ENCODE peak calls at places on chromosomes 13 and 19, in eight cellular contexts. Q, J, H, D, W, L, T and P are unnamed samples.

GRCh38 chr19:13146763-13147563 is 3.2 kb downstream of the STX10 start:
- DNase-seq in W (peak; percentile 63), L (no peak), H (peak; percentile 61), J (no peak), D (peak; percentile 67), T (peak; percentile 77), Q (no peak), P (no peak)

GRCh38 chr19:2294377-2295335 is 12.7 kb upstream of the PEAK3 start:
- DNase-seq in D (no peak), J (peak; percentile 54), W (no peak), Q (no peak), H (peak; percentile 81), L (no peak), T (no peak), P (no peak)

GRCh38 chr19:1888385-1888784 is 3.1 kb upstream of the ABHD17A start:
- DNase-seq in Q (no peak), H (no peak), T (no peak), L (no peak), J (no peak), W (no peak), D (no peak), P (no peak)

GRCh38 chr13:28031220-28031903 is 42.9 kb upstream of the URAD start:
- DNase-seq in Q (no peak), W (peak; percentile 71), L (no peak), J (no peak), T (peak; percentile 81), H (no peak), D (no peak), P (no peak)

GRCh38 chr13:24271611-24272451 is 37.5 kb upstream of the C1QTNF9 start:
- DNase-seq in J (peak; percentile 76), D (peak; percentile 71), L (no peak), Q (peak; percentile 30), T (peak; percentile 79), W (peak; percentile 80), H (peak; percentile 90), P (peak; percentile 20)

GRCh38 chr13:91079190-91079589 is 268.3 kb upstream of the MIR17HG start:
- DNase-seq in D (no peak), T (no peak), L (no peak), H (no peak), W (no peak), J (no peak), Q (no peak), P (no peak)

GRCh38 chr13:73970413-73971055 is 163.7 kb downstream of the KLF12 start:
- DNase-seq in J (no peak), W (no peak), Q (no peak), L (no peak), D (no peak), T (no peak), H (no peak), P (peak; percentile 79)

GRCh38 chr13:46165485-46166220 is 16.3 kb downstream of the LCP1 start:
- DNase-seq in W (no peak), H (no peak), L (no peak), Q (no peak), T (no peak), J (no peak), D (no peak), P (no peak)

GRCh38 chr19:18756896-18757295 is 34.2 kb downstream of the COMP start:
- DNase-seq in Q (no peak), J (no peak), L (peak; percentile 84), D (no peak), T (peak; percentile 65), H (no peak), W (no peak), P (no peak)

GRCh38 chr13:110293649-110294048 is 13.3 kb downstream of the COL4A1 start:
- DNase-seq in T (no peak), J (no peak), D (no peak), Q (no peak), W (no peak), H (no peak), L (no peak), P (no peak)

GRCh38 chr13:60509601-60510386 is 112.8 kb downstream of the TDRD3 start:
- DNase-seq in L (no peak), Q (no peak), T (no peak), D (no peak), H (peak; percentile 2), W (no peak), J (peak; percentile 1), P (no peak)

GRCh38 chr19:37855098-37855497 is 51.3 kb downstream of the WDR87 start:
- DNase-seq in T (peak; percentile 48), L (peak; percentile 64), J (peak; percentile 17), Q (no peak), W (peak; percentile 36), D (no peak), H (peak; percentile 41), P (peak; percentile 25)

GRCh38 chr13:80030491-80030890 is 310.4 kb downstream of the SPRY2 start:
- DNase-seq in L (peak; percentile 41), D (no peak), Q (peak; percentile 16), J (no peak), T (peak; percentile 46), W (no peak), H (peak; percentile 40), P (no peak)

GRCh38 chr13:79995334-79995733 is 345.6 kb downstream of the SPRY2 start:
- DNase-seq in Q (no peak), D (no peak), W (no peak), J (peak; percentile 85), L (no peak), H (peak; percentile 67), T (no peak), P (no peak)

GRCh38 chr19:13036366-13036976 is 41.2 kb downstream of the NFIX start:
- DNase-seq in J (peak; percentile 29), T (peak; percentile 72), D (peak; percentile 87), Q (no peak), L (no peak), W (peak; percentile 79), H (peak; percentile 73), P (no peak)

GRCh38 chr13:106416645-106417044 is 118.8 kb downstream of the EFNB2 start:
- DNase-seq in J (no peak), Q (no peak), L (no peak), W (no peak), D (no peak), T (no peak), H (no peak), P (no peak)

GRCh38 chr19:36013280-36014028 is 559 bp downstream of the ALKBH6 start:
- DNase-seq in L (no peak), W (no peak), H (no peak), Q (no peak), T (no peak), J (no peak), D (no peak), P (no peak)

DNA sequence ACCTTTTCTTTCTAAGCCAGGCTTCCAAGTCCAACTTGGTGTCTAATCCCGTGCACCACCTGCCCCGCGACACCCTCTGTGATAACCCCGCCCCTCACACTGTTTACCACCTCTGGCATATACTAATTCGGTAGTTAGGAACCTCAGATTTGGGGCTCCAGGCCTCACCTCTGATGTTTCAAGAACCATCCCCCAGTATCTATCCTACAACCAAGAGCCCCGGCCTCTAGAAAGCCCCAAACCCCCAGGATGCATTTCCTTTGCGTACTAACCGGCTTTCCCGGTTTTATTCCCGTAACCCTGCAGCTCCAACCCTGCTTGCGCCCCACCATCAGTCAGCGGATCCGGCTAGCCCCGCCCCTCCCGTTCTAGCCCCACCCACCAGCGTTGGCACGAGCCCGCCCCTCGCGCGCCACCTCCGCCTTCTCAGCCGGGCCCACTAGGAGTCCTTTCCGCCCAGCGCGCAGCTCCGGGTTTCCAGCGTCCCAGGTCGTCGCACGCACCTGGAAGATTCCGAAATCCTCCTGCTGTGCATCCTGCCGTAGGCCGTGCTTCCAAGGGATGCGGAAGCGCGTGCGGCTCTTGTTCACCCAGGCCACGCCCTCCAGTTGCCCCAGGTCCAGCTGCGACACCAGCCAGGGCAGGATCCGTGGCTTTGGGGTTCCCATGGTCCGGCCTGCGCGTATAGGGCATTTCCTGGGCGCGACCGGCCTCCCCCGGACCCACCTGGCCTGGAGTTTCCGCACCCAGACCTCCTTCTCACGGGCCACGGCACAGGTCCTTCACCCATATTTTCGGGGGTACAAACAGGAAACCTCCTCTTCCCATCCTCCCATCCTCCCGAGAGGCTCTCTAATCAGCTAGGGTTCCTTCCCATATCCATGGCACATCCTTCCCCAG is 1.2 kb downstream of the IRF3 start:
- DNase-seq in T (peak; percentile 93), J (peak; percentile 67), W (peak; percentile 92), D (peak; percentile 94), H (peak; percentile 80), L (peak; percentile 97), Q (peak; percentile 93), P (peak; percentile 86)
- TF ChIP-seq CTCF in T (peak; percentile 29), J (no peak), W (peak; percentile 18), D (no peak), H (no peak), L (no peak), Q (peak; percentile 20), P (peak; percentile 19)

GRCh38 chr19:40691421-40692211 is 1.2 kb upstream of the NUMBL start:
- DNase-seq in L (no peak), H (no peak), J (no peak), D (peak; percentile 62), T (no peak), Q (peak; percentile 28), W (no peak), P (no peak)
- H3K4me3 ChIP-seq in L (no peak overlapping the region), H (no peak overlapping the region), J (no peak overlapping the region), D (peak overlapping the region; percentile 72), T (peak overlapping the region; percentile 64), Q (no peak overlapping the region), W (peak overlapping the region; percentile 54), P (peak overlapping the region; percentile 61)

GRCh38 chr19:6720369-6721112 is at the start of gene C3:
- DNase-seq in Q (no peak), T (peak; percentile 68), W (peak; percentile 72), J (peak; percentile 26), L (peak; percentile 83), H (peak; percentile 96), D (peak; percentile 82), P (no peak)

GRCh38 chr19:6723108-6723618 is 2.7 kb upstream of the C3 start:
- DNase-seq in L (no peak), D (peak; percentile 79), J (peak; percentile 10), H (peak; percentile 87), W (no peak), Q (no peak), T (peak; percentile 65), P (no peak)

GRCh38 chr19:6719992-6720368 is 470 bp downstream of the C3 start:
- DNase-seq in Q (no peak), J (no peak), L (no peak), H (no peak), T (no peak), W (no peak), D (no peak), P (no peak)

GRCh38 chr19:6721113-6721474 is 644 bp upstream of the C3 start:
- DNase-seq in L (no peak), T (no peak), D (no peak), J (no peak), W (no peak), Q (no peak), H (no peak), P (no peak)

DNA sequence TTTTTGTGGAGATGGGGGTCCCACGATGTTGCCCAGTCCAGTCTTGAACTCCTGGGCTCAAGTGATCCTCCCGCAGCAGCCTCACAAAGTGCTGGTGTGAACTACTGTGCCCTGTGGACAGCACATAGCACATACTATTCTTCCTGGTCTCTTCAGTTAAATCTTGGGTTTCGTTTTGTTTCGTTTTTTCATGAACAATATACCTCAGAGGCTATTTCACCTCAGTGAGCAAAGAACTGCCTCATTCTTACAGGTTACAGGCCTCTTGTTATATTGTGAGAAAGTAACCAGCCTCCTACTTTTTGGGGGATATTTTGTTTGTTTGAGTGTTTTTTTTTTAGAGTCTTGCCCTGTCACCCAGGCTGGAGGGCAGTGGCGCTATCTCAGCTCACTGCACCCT is 1.3 kb upstream of the C3 start:
- DNase-seq in L (no peak), H (no peak), T (no peak), D (peak; percentile 21), Q (no peak), J (no peak), W (no peak), P (no peak)
- H3K27ac ChIP-seq in L (peak overlapping the region; percentile 52), H (no peak overlapping the region), T (peak overlapping the region; percentile 76), D (no peak overlapping the region), Q (no peak overlapping the region), J (no peak overlapping the region), W (peak overlapping the region; percentile 46), P (no peak overlapping the region)

GRCh38 chr13:49436890-49437289 is 7.0 kb downstream of the CAB39L start:
- DNase-seq in H (peak; percentile 73), D (peak; percentile 67), T (no peak), J (peak; percentile 73), Q (no peak), L (no peak), W (peak; percentile 37), P (no peak)
- TF ChIP-seq CTCF in H (no peak), D (no peak), T (no peak), J (peak; percentile 54), Q (no peak), L (peak; percentile 13), W (peak; percentile 12), P (peak; percentile 66)